ENCODE peak calls at places on chromosomes 13 and 19, in five cellular contexts. One of them, this sample, is unnamed.

GRCh38 chr19:10295305-10295846 is 5.6 kb downstream of the ICAM5 start:
- DNase-seq in hypothalamus: no peak
- DNase-seq in stomach: peak
- DNase-seq in IMR-90: no peak
- DNase-seq in activated CD8-positive, alpha-beta memory T cell treated with anti-CD3 and anti-CD28 coated beads for 48 hours: no peak
- DNase-seq in this sample: peak

GRCh38 chr13:49690133-49690989 is 925 bp downstream of the EBPL start:
- DNase-seq in activated CD8-positive, alpha-beta memory T cell treated with anti-CD3 and anti-CD28 coated beads for 48 hours: no peak
- DNase-seq in stomach: peak
- DNase-seq in hypothalamus: no peak
- DNase-seq in IMR-90: peak
- DNase-seq in this sample: no peak

GRCh38 chr13:52899206-52899605 is 50.8 kb upstream of the PCDH8 start:
- DNase-seq in activated CD8-positive, alpha-beta memory T cell treated with anti-CD3 and anti-CD28 coated beads for 48 hours: no peak
- DNase-seq in IMR-90: no peak
- DNase-seq in hypothalamus: no peak
- DNase-seq in stomach: no peak
- DNase-seq in this sample: no peak

GRCh38 chr19:51070334-51070886 is 5.5 kb upstream of the KLK13 start:
- DNase-seq in stomach: no peak
- DNase-seq in hypothalamus: no peak
- DNase-seq in activated CD8-positive, alpha-beta memory T cell treated with anti-CD3 and anti-CD28 coated beads for 48 hours: no peak
- DNase-seq in IMR-90: no peak
- DNase-seq in this sample: no peak

GRCh38 chr19:13995878-13996765 is 10.0 kb downstream of the RFX1 start:
- DNase-seq in activated CD8-positive, alpha-beta memory T cell treated with anti-CD3 and anti-CD28 coated beads for 48 hours: no peak
- DNase-seq in IMR-90: no peak
- DNase-seq in hypothalamus: no peak
- DNase-seq in stomach: no peak
- DNase-seq in this sample: no peak

GRCh38 chr19:17020823-17021222 is 5.8 kb downstream of the CPAMD8 start:
- DNase-seq in IMR-90: no peak
- DNase-seq in stomach: no peak
- DNase-seq in activated CD8-positive, alpha-beta memory T cell treated with anti-CD3 and anti-CD28 coated beads for 48 hours: no peak
- DNase-seq in hypothalamus: no peak
- DNase-seq in this sample: no peak

GRCh38 chr19:44891016-44891882 is at the start of gene TOMM40:
- DNase-seq in hypothalamus: no peak
- DNase-seq in IMR-90: peak
- DNase-seq in activated CD8-positive, alpha-beta memory T cell treated with anti-CD3 and anti-CD28 coated beads for 48 hours: peak
- DNase-seq in stomach: peak
- DNase-seq in this sample: no peak

GRCh38 chr19:44367024-44367423 is 10.5 kb upstream of the ZNF112 start:
- DNase-seq in hypothalamus: no peak
- DNase-seq in activated CD8-positive, alpha-beta memory T cell treated with anti-CD3 and anti-CD28 coated beads for 48 hours: no peak
- DNase-seq in stomach: no peak
- DNase-seq in IMR-90: no peak
- DNase-seq in this sample: no peak

GRCh38 chr13:107743983-107744382 is 471.4 kb downstream of the LIG4 start:
- DNase-seq in activated CD8-positive, alpha-beta memory T cell treated with anti-CD3 and anti-CD28 coated beads for 48 hours: no peak
- DNase-seq in hypothalamus: no peak
- DNase-seq in IMR-90: peak
- DNase-seq in stomach: no peak
- DNase-seq in this sample: no peak

GRCh38 chr13:66803759-66804456 is 426.2 kb downstream of the PCDH9 start:
- DNase-seq in activated CD8-positive, alpha-beta memory T cell treated with anti-CD3 and anti-CD28 coated beads for 48 hours: no peak
- DNase-seq in IMR-90: peak
- DNase-seq in stomach: no peak
- DNase-seq in hypothalamus: no peak
- DNase-seq in this sample: no peak

GRCh38 chr19:2974342-2974932 is 2.9 kb upstream of the TLE6 start:
- DNase-seq in activated CD8-positive, alpha-beta memory T cell treated with anti-CD3 and anti-CD28 coated beads for 48 hours: no peak
- DNase-seq in IMR-90: no peak
- DNase-seq in stomach: no peak
- DNase-seq in hypothalamus: no peak
- DNase-seq in this sample: no peak

GRCh38 chr19:57559404-57560025 is at the start of gene ZNF550:
- DNase-seq in activated CD8-positive, alpha-beta memory T cell treated with anti-CD3 and anti-CD28 coated beads for 48 hours: peak
- DNase-seq in hypothalamus: peak
- DNase-seq in IMR-90: peak
- DNase-seq in stomach: peak
- DNase-seq in this sample: peak

GRCh38 chr19:2273356-2274184 is 8.4 kb downstream of the PEAK3 start:
- DNase-seq in activated CD8-positive, alpha-beta memory T cell treated with anti-CD3 and anti-CD28 coated beads for 48 hours: peak
- DNase-seq in IMR-90: peak
- DNase-seq in stomach: peak
- DNase-seq in hypothalamus: no peak
- DNase-seq in this sample: peak

GRCh38 chr19:7904074-7905020 is 670 bp downstream of the MAP2K7 start:
- DNase-seq in hypothalamus: no peak
- DNase-seq in stomach: no peak
- DNase-seq in IMR-90: no peak
- DNase-seq in activated CD8-positive, alpha-beta memory T cell treated with anti-CD3 and anti-CD28 coated beads for 48 hours: peak
- DNase-seq in this sample: peak

GRCh38 chr19:788821-789472 is 8.3 kb upstream of the PTBP1 start:
- DNase-seq in hypothalamus: no peak
- DNase-seq in stomach: no peak
- DNase-seq in IMR-90: no peak
- DNase-seq in activated CD8-positive, alpha-beta memory T cell treated with anti-CD3 and anti-CD28 coated beads for 48 hours: no peak
- DNase-seq in this sample: no peak

GRCh38 chr13:35768551-35768950 is 292.1 kb upstream of the MAB21L1 start:
- DNase-seq in activated CD8-positive, alpha-beta memory T cell treated with anti-CD3 and anti-CD28 coated beads for 48 hours: no peak
- DNase-seq in hypothalamus: no peak
- DNase-seq in IMR-90: peak
- DNase-seq in stomach: no peak
- DNase-seq in this sample: no peak

GRCh38 chr13:113448885-113449692 is 4.2 kb downstream of the ADPRHL1 start:
- DNase-seq in activated CD8-positive, alpha-beta memory T cell treated with anti-CD3 and anti-CD28 coated beads for 48 hours: no peak
- DNase-seq in stomach: peak
- DNase-seq in hypothalamus: no peak
- DNase-seq in IMR-90: no peak
- DNase-seq in this sample: peak

GRCh38 chr13:69109891-69110525 is 997.6 kb upstream of the ATXN8OS start:
- DNase-seq in IMR-90: no peak
- DNase-seq in activated CD8-positive, alpha-beta memory T cell treated with anti-CD3 and anti-CD28 coated beads for 48 hours: no peak
- DNase-seq in stomach: no peak
- DNase-seq in hypothalamus: no peak
- DNase-seq in this sample: no peak

GRCh38 chr19:35436477-35437141 is 11.4 kb upstream of the FFAR2 start:
- DNase-seq in stomach: peak
- DNase-seq in activated CD8-positive, alpha-beta memory T cell treated with anti-CD3 and anti-CD28 coated beads for 48 hours: no peak
- DNase-seq in IMR-90: no peak
- DNase-seq in hypothalamus: no peak
- DNase-seq in this sample: no peak

GRCh38 chr13:48356750-48357149 is 53.2 kb downstream of the RB1 start:
- DNase-seq in stomach: no peak
- DNase-seq in activated CD8-positive, alpha-beta memory T cell treated with anti-CD3 and anti-CD28 coated beads for 48 hours: no peak
- DNase-seq in IMR-90: no peak
- DNase-seq in hypothalamus: no peak
- DNase-seq in this sample: no peak

GRCh38 chr19:19591133-19591825 is 27.2 kb downstream of the PBX4 start:
- DNase-seq in stomach: peak
- DNase-seq in activated CD8-positive, alpha-beta memory T cell treated with anti-CD3 and anti-CD28 coated beads for 48 hours: no peak
- DNase-seq in hypothalamus: no peak
- DNase-seq in IMR-90: peak
- DNase-seq in this sample: peak

GRCh38 chr13:99062593-99062992 is 84.7 kb upstream of the DOCK9 start:
- DNase-seq in activated CD8-positive, alpha-beta memory T cell treated with anti-CD3 and anti-CD28 coated beads for 48 hours: no peak
- DNase-seq in stomach: no peak
- DNase-seq in hypothalamus: no peak
- DNase-seq in IMR-90: peak
- DNase-seq in this sample: no peak

GRCh38 chr19:37936166-37936565 is 29.2 kb downstream of the SIPA1L3 start:
- DNase-seq in stomach: peak
- DNase-seq in IMR-90: no peak
- DNase-seq in hypothalamus: no peak
- DNase-seq in activated CD8-positive, alpha-beta memory T cell treated with anti-CD3 and anti-CD28 coated beads for 48 hours: no peak
- DNase-seq in this sample: no peak

GRCh38 chr19:48489608-48490216 is 20.5 kb downstream of the CYTH2 start:
- DNase-seq in activated CD8-positive, alpha-beta memory T cell treated with anti-CD3 and anti-CD28 coated beads for 48 hours: peak
- DNase-seq in IMR-90: peak
- DNase-seq in hypothalamus: peak
- DNase-seq in stomach: peak
- DNase-seq in this sample: peak

GRCh38 chr19:55369651-55370304 is 485 bp downstream of the IL11 start:
- DNase-seq in IMR-90: peak
- DNase-seq in activated CD8-positive, alpha-beta memory T cell treated with anti-CD3 and anti-CD28 coated beads for 48 hours: no peak
- DNase-seq in hypothalamus: no peak
- DNase-seq in stomach: no peak
- DNase-seq in this sample: peak

GRCh38 chr13:97224544-97225324 is 2.6 kb downstream of the MBNL2 start:
- DNase-seq in hypothalamus: no peak
- DNase-seq in stomach: peak
- DNase-seq in activated CD8-positive, alpha-beta memory T cell treated with anti-CD3 and anti-CD28 coated beads for 48 hours: no peak
- DNase-seq in IMR-90: peak
- DNase-seq in this sample: peak

This sample was measured in CD4-positive, alpha-beta memory T cell.